ENCODE peak calls at places on chromosomes 6 and 20, in nine cellular contexts. One of them, this sample, is unnamed.
A peak's percentile ranks its signal among the peaks of the same experiment; 100 is the strongest.

GRCh38 chr20:1894471-1894950 is 696 bp upstream of the SIRPA start:
- DNase-seq in foreskin fibroblast: peak; percentile 60
- DNase-seq in fibroblast of villous mesenchyme: peak; percentile 75
- DNase-seq in CD4-positive, alpha-beta T cell: no peak
- DNase-seq in WTC11: peak; percentile 69
- DNase-seq in body of pancreas: peak; percentile 57
- DNase-seq in PC-3: peak; percentile 62
- DNase-seq in GM12865: peak; percentile 12
- DNase-seq in HFFc6: peak; percentile 44
- DNase-seq in this sample: no peak

GRCh38 chr20:38770546-38770945 is 22.3 kb downstream of the ACTR5 start:
- DNase-seq in foreskin fibroblast: no peak
- DNase-seq in fibroblast of villous mesenchyme: no peak
- DNase-seq in CD4-positive, alpha-beta T cell: no peak
- DNase-seq in WTC11: no peak
- DNase-seq in body of pancreas: no peak
- DNase-seq in PC-3: no peak
- DNase-seq in GM12865: no peak
- DNase-seq in HFFc6: no peak
- DNase-seq in this sample: no peak

GRCh38 chr20:44450279-44450937 is 25.3 kb upstream of the TTPAL start:
- DNase-seq in foreskin fibroblast: no peak
- DNase-seq in fibroblast of villous mesenchyme: no peak
- DNase-seq in CD4-positive, alpha-beta T cell: no peak
- DNase-seq in WTC11: no peak
- DNase-seq in body of pancreas: no peak
- DNase-seq in PC-3: no peak
- DNase-seq in GM12865: no peak
- DNase-seq in HFFc6: no peak
- DNase-seq in this sample: no peak

GRCh38 chr6:36545767-36546663 is 1.3 kb downstream of the STK38 start:
- DNase-seq in foreskin fibroblast: peak; percentile 10
- DNase-seq in fibroblast of villous mesenchyme: peak; percentile 41
- DNase-seq in CD4-positive, alpha-beta T cell: peak; percentile 12
- DNase-seq in WTC11: no peak
- DNase-seq in body of pancreas: no peak
- DNase-seq in PC-3: peak; percentile 15
- DNase-seq in GM12865: peak; percentile 34
- DNase-seq in HFFc6: no peak
- DNase-seq in this sample: peak; percentile 25

GRCh38 chr20:51639206-51639832 is 96.8 kb upstream of the NFATC2 start:
- DNase-seq in foreskin fibroblast: peak; percentile 50
- DNase-seq in fibroblast of villous mesenchyme: peak; percentile 78
- DNase-seq in CD4-positive, alpha-beta T cell: peak; percentile 28
- DNase-seq in WTC11: peak; percentile 90
- DNase-seq in body of pancreas: peak; percentile 66
- DNase-seq in PC-3: peak; percentile 96
- DNase-seq in GM12865: peak; percentile 67
- DNase-seq in HFFc6: peak; percentile 36
- DNase-seq in this sample: peak; percentile 47

GRCh38 chr6:53718597-53719460 is 53.3 kb upstream of the KLHL31 start:
- DNase-seq in foreskin fibroblast: peak; percentile 41
- DNase-seq in fibroblast of villous mesenchyme: peak; percentile 66
- DNase-seq in CD4-positive, alpha-beta T cell: peak; percentile 16
- DNase-seq in WTC11: no peak
- DNase-seq in body of pancreas: peak; percentile 55
- DNase-seq in PC-3: peak; percentile 88
- DNase-seq in GM12865: peak; percentile 79
- DNase-seq in HFFc6: peak; percentile 62
- DNase-seq in this sample: no peak

GRCh38 chr6:100468966-100469859 is 4.5 kb upstream of the SIM1 start:
- DNase-seq in foreskin fibroblast: no peak
- DNase-seq in fibroblast of villous mesenchyme: no peak
- DNase-seq in CD4-positive, alpha-beta T cell: no peak
- DNase-seq in WTC11: peak; percentile 42
- DNase-seq in body of pancreas: no peak
- DNase-seq in PC-3: no peak
- DNase-seq in GM12865: no peak
- DNase-seq in HFFc6: no peak
- DNase-seq in this sample: no peak

GRCh38 chr6:79307321-79308036 is 73.0 kb upstream of the HMGN3 start:
- DNase-seq in foreskin fibroblast: peak; percentile 25
- DNase-seq in fibroblast of villous mesenchyme: no peak
- DNase-seq in CD4-positive, alpha-beta T cell: no peak
- DNase-seq in WTC11: no peak
- DNase-seq in body of pancreas: no peak
- DNase-seq in PC-3: peak; percentile 44
- DNase-seq in GM12865: no peak
- DNase-seq in HFFc6: no peak
- DNase-seq in this sample: no peak

GRCh38 chr6:167770291-167770955 is 56.3 kb upstream of the AFDN start:
- DNase-seq in foreskin fibroblast: no peak
- DNase-seq in fibroblast of villous mesenchyme: no peak
- DNase-seq in CD4-positive, alpha-beta T cell: no peak
- DNase-seq in WTC11: no peak
- DNase-seq in body of pancreas: no peak
- DNase-seq in PC-3: no peak
- DNase-seq in GM12865: no peak
- DNase-seq in HFFc6: no peak
- DNase-seq in this sample: no peak

GRCh38 chr20:13008761-13009681 is at the start of gene SPTLC3:
- DNase-seq in foreskin fibroblast: peak; percentile 23
- DNase-seq in fibroblast of villous mesenchyme: peak; percentile 64
- DNase-seq in CD4-positive, alpha-beta T cell: no peak
- DNase-seq in WTC11: peak; percentile 24
- DNase-seq in body of pancreas: peak; percentile 58
- DNase-seq in PC-3: peak; percentile 81
- DNase-seq in GM12865: no peak
- DNase-seq in HFFc6: no peak
- DNase-seq in this sample: no peak

GRCh38 chr6:2029952-2030351 is 215.5 kb downstream of the GMDS start:
- DNase-seq in foreskin fibroblast: no peak
- DNase-seq in fibroblast of villous mesenchyme: no peak
- DNase-seq in CD4-positive, alpha-beta T cell: no peak
- DNase-seq in WTC11: no peak
- DNase-seq in body of pancreas: no peak
- DNase-seq in PC-3: no peak
- DNase-seq in GM12865: no peak
- DNase-seq in HFFc6: no peak
- DNase-seq in this sample: no peak

DNA sequence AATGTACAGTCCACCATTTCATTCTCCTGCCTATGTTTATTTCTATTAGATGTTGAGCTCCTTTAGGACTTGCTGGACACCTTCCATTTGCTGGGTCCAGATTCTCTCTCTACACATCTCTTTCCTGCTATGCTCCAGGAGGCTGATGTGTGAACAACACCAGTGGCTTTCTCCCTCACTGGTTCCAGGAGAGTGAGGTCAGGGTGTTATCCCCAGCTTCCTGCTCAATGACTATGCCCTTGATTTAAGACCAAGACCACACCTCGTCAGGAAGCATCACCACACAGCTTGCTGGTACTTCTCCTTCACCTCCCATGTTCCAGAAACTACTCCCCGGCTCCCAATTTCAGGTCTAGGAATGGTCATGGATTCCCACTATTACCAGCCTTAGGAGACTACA is 31.3 kb upstream of the E2F3 start:
- DNase-seq in foreskin fibroblast: no peak
- DNase-seq in fibroblast of villous mesenchyme: no peak
- DNase-seq in CD4-positive, alpha-beta T cell: no peak
- DNase-seq in WTC11: no peak
- DNase-seq in body of pancreas: no peak
- DNase-seq in PC-3: no peak
- DNase-seq in GM12865: no peak
- DNase-seq in HFFc6: no peak
- DNase-seq in this sample: no peak
- TF ChIP-seq CTCF in foreskin fibroblast: no peak
- TF ChIP-seq CTCF in fibroblast of villous mesenchyme: no peak
- TF ChIP-seq CTCF in CD4-positive, alpha-beta T cell: no peak
- TF ChIP-seq CTCF in WTC11: no peak
- TF ChIP-seq CTCF in body of pancreas: no peak
- TF ChIP-seq CTCF in PC-3: no peak
- TF ChIP-seq CTCF in GM12865: no peak
- TF ChIP-seq CTCF in HFFc6: no peak
- TF ChIP-seq CTCF in this sample: no peak

GRCh38 chr6:89494131-89494793 is 61.3 kb downstream of the ANKRD6 start:
- DNase-seq in foreskin fibroblast: no peak
- DNase-seq in fibroblast of villous mesenchyme: no peak
- DNase-seq in CD4-positive, alpha-beta T cell: no peak
- DNase-seq in WTC11: no peak
- DNase-seq in body of pancreas: no peak
- DNase-seq in PC-3: peak; percentile 11
- DNase-seq in GM12865: peak; percentile 14
- DNase-seq in HFFc6: no peak
- DNase-seq in this sample: no peak
- TF ChIP-seq CTCF in foreskin fibroblast: no peak
- TF ChIP-seq CTCF in fibroblast of villous mesenchyme: peak; percentile 22
- TF ChIP-seq CTCF in CD4-positive, alpha-beta T cell: no peak
- TF ChIP-seq CTCF in WTC11: no peak
- TF ChIP-seq CTCF in body of pancreas: no peak
- TF ChIP-seq CTCF in PC-3: no peak
- TF ChIP-seq CTCF in GM12865: peak; percentile 12
- TF ChIP-seq CTCF in HFFc6: peak; percentile 24
- TF ChIP-seq CTCF in this sample: no peak

DNA sequence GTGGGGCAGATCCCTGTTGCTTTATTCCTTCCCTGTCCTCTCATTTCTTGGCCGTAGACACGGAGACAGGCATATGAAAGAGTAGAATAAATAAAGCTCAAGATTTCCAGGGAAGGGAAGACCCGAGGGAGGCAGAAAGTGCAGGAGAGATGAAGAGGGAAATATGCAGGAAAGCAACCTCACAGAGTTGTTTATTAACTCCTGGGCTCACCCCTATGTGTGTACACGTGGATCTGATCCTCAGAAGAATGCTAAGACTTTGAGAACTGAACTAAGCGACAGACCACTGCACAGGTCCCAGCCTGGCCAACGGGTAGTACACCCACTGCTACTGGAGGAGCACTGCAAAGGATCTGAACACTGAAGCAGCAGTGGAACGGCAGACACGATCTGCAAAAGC is 156.2 kb downstream of the KIF16B start:
- DNase-seq in foreskin fibroblast: no peak
- DNase-seq in fibroblast of villous mesenchyme: no peak
- DNase-seq in CD4-positive, alpha-beta T cell: no peak
- DNase-seq in WTC11: no peak
- DNase-seq in body of pancreas: no peak
- DNase-seq in PC-3: no peak
- DNase-seq in GM12865: no peak
- DNase-seq in HFFc6: no peak
- DNase-seq in this sample: no peak
- TF ChIP-seq CTCF in foreskin fibroblast: no peak
- TF ChIP-seq CTCF in fibroblast of villous mesenchyme: no peak
- TF ChIP-seq CTCF in CD4-positive, alpha-beta T cell: no peak
- TF ChIP-seq CTCF in WTC11: no peak
- TF ChIP-seq CTCF in body of pancreas: no peak
- TF ChIP-seq CTCF in PC-3: no peak
- TF ChIP-seq CTCF in GM12865: no peak
- TF ChIP-seq CTCF in HFFc6: no peak
- TF ChIP-seq CTCF in this sample: no peak

GRCh38 chr6:134328792-134329191 is 10.9 kb upstream of the SGK1 start:
- DNase-seq in foreskin fibroblast: no peak
- DNase-seq in fibroblast of villous mesenchyme: no peak
- DNase-seq in CD4-positive, alpha-beta T cell: no peak
- DNase-seq in WTC11: no peak
- DNase-seq in body of pancreas: no peak
- DNase-seq in PC-3: no peak
- DNase-seq in GM12865: no peak
- DNase-seq in HFFc6: no peak
- DNase-seq in this sample: no peak

GRCh38 chr6:134330555-134330954 is 12.6 kb upstream of the SGK1 start:
- DNase-seq in foreskin fibroblast: no peak
- DNase-seq in fibroblast of villous mesenchyme: no peak
- DNase-seq in CD4-positive, alpha-beta T cell: no peak
- DNase-seq in WTC11: no peak
- DNase-seq in body of pancreas: no peak
- DNase-seq in PC-3: no peak
- DNase-seq in GM12865: no peak
- DNase-seq in HFFc6: no peak
- DNase-seq in this sample: no peak

GRCh38 chr6:134324766-134325165 is 6.9 kb upstream of the SGK1 start:
- DNase-seq in foreskin fibroblast: no peak
- DNase-seq in fibroblast of villous mesenchyme: no peak
- DNase-seq in CD4-positive, alpha-beta T cell: no peak
- DNase-seq in WTC11: no peak
- DNase-seq in body of pancreas: no peak
- DNase-seq in PC-3: no peak
- DNase-seq in GM12865: no peak
- DNase-seq in HFFc6: no peak
- DNase-seq in this sample: no peak

GRCh38 chr6:134331255-134331654 is 13.3 kb upstream of the SGK1 start:
- DNase-seq in foreskin fibroblast: no peak
- DNase-seq in fibroblast of villous mesenchyme: no peak
- DNase-seq in CD4-positive, alpha-beta T cell: no peak
- DNase-seq in WTC11: no peak
- DNase-seq in body of pancreas: no peak
- DNase-seq in PC-3: no peak
- DNase-seq in GM12865: peak; percentile 52
- DNase-seq in HFFc6: no peak
- DNase-seq in this sample: no peak

DNA sequence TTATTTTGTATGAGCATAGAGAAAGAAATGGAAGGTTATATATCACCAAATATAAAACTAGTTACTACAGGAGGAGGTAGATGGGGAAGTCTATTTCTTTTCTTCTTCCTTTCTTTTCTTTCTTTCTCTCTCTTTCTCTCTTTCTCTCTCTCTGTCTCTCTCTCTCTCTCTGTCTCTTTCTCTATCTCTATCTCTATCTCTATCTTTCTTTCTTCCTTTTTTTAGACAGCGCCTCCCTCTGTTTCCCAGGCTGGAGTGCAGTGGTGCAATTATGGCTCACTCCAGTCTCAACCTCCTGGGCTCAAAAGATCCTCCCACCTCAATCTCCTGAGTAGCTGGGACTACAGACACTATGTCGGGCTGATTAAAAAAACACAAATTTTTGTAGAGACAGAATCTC is 10.2 kb upstream of the SGK1 start:
- DNase-seq in foreskin fibroblast: no peak
- DNase-seq in fibroblast of villous mesenchyme: no peak
- DNase-seq in CD4-positive, alpha-beta T cell: no peak
- DNase-seq in WTC11: no peak
- DNase-seq in body of pancreas: no peak
- DNase-seq in PC-3: no peak
- DNase-seq in GM12865: no peak
- DNase-seq in HFFc6: no peak
- DNase-seq in this sample: no peak
- TF ChIP-seq CTCF in foreskin fibroblast: no peak
- TF ChIP-seq CTCF in fibroblast of villous mesenchyme: no peak
- TF ChIP-seq CTCF in CD4-positive, alpha-beta T cell: no peak
- TF ChIP-seq CTCF in WTC11: no peak
- TF ChIP-seq CTCF in body of pancreas: no peak
- TF ChIP-seq CTCF in PC-3: peak; percentile 8
- TF ChIP-seq CTCF in GM12865: no peak
- TF ChIP-seq CTCF in HFFc6: no peak
- TF ChIP-seq CTCF in this sample: no peak

GRCh38 chr6:22413681-22414305 is 117.0 kb upstream of the PRL start:
- DNase-seq in foreskin fibroblast: no peak
- DNase-seq in fibroblast of villous mesenchyme: peak; percentile 19
- DNase-seq in CD4-positive, alpha-beta T cell: no peak
- DNase-seq in WTC11: no peak
- DNase-seq in body of pancreas: no peak
- DNase-seq in PC-3: peak; percentile 19
- DNase-seq in GM12865: no peak
- DNase-seq in HFFc6: no peak
- DNase-seq in this sample: no peak
- TF ChIP-seq CTCF in foreskin fibroblast: no peak
- TF ChIP-seq CTCF in fibroblast of villous mesenchyme: no peak
- TF ChIP-seq CTCF in CD4-positive, alpha-beta T cell: no peak
- TF ChIP-seq CTCF in WTC11: no peak
- TF ChIP-seq CTCF in body of pancreas: no peak
- TF ChIP-seq CTCF in PC-3: no peak
- TF ChIP-seq CTCF in GM12865: no peak
- TF ChIP-seq CTCF in HFFc6: no peak
- TF ChIP-seq CTCF in this sample: no peak